ENCODE peak calls at places on chromosomes 1 and 21, in five cellular contexts. P is epithelial cell of esophagus, N is fibroblast of lung, U is fibroblast of mammary gland, L is tibial artery. K is an unnamed sample.
A peak's percentile ranks its signal among the peaks of the same experiment; 100 is the strongest.

GRCh38 chr1:101371259-101371658 is 134.4 kb downstream of the S1PR1 start:
- DNase-seq in P (peak; percentile 80), N (peak; percentile 74), U (peak; percentile 87), L (no peak), K (no peak)

GRCh38 chr1:210535796-210536195 is 207.1 kb downstream of the HHAT start:
- DNase-seq in P (no peak), N (no peak), U (no peak), L (no peak), K (no peak)

GRCh38 chr21:37849703-37850102 is 66.6 kb downstream of the KCNJ6 start:
- DNase-seq in P (peak; percentile 46), N (peak; percentile 91), U (no peak), L (no peak), K (no peak)

GRCh38 chr21:44513389-44514217 is 26.4 kb downstream of the KRTAP10-1 start:
- DNase-seq in P (no peak), N (no peak), U (no peak), L (no peak), K (no peak)

GRCh38 chr1:182889997-182890396 is 50.9 kb downstream of the DHX9 start:
- DNase-seq in P (no peak), N (peak; percentile 3), U (peak; percentile 5), L (no peak), K (no peak)

GRCh38 chr21:36487641-36488307 is 7.9 kb upstream of the CLDN14 start:
- DNase-seq in P (peak; percentile 95), N (peak; percentile 65), U (peak; percentile 5), L (no peak), K (no peak)

GRCh38 chr21:24590261-24590660 is 1017.0 kb downstream of the MRPL39 start:
- DNase-seq in P (no peak), N (no peak), U (no peak), L (no peak), K (no peak)

GRCh38 chr1:55447488-55447887 is 232.3 kb upstream of the USP24 start:
- DNase-seq in P (peak; percentile 83), N (peak; percentile 25), U (peak; percentile 50), L (no peak), K (no peak)

GRCh38 chr1:223846668-223847007 is 891 bp upstream of the TP53BP2 start:
- DNase-seq in P (peak; percentile 24), N (no peak), U (peak; percentile 29), L (no peak), K (no peak)

GRCh38 chr1:206456577-206457375 is 13.5 kb upstream of the IKBKE start:
- DNase-seq in P (peak; percentile 80), N (peak; percentile 14), U (peak; percentile 73), L (peak; percentile 36), K (no peak)

GRCh38 chr1:39129514-39129913 is 75.0 kb upstream of the MACF1 start:
- DNase-seq in P (no peak), N (peak; percentile 50), U (peak; percentile 52), L (no peak), K (no peak)

GRCh38 chr1:169928438-169929209 is 34.9 kb upstream of the SCYL3 start:
- DNase-seq in P (peak; percentile 59), N (peak; percentile 62), U (peak; percentile 76), L (no peak), K (no peak)

GRCh38 chr21:35428041-35428400 is 378.9 kb upstream of the RUNX1 start:
- DNase-seq in P (peak; percentile 11), N (peak; percentile 19), U (peak; percentile 53), L (no peak), K (no peak)

GRCh38 chr1:35369922-35370671 is 101.6 kb downstream of the ZMYM4 start:
- DNase-seq in P (no peak), N (peak; percentile 86), U (peak; percentile 79), L (peak; percentile 41), K (no peak)

GRCh38 chr1:163231385-163231784 is 28.7 kb upstream of the RGS5 start:
- DNase-seq in P (no peak), N (peak; percentile 77), U (peak; percentile 39), L (no peak), K (no peak)

DNA sequence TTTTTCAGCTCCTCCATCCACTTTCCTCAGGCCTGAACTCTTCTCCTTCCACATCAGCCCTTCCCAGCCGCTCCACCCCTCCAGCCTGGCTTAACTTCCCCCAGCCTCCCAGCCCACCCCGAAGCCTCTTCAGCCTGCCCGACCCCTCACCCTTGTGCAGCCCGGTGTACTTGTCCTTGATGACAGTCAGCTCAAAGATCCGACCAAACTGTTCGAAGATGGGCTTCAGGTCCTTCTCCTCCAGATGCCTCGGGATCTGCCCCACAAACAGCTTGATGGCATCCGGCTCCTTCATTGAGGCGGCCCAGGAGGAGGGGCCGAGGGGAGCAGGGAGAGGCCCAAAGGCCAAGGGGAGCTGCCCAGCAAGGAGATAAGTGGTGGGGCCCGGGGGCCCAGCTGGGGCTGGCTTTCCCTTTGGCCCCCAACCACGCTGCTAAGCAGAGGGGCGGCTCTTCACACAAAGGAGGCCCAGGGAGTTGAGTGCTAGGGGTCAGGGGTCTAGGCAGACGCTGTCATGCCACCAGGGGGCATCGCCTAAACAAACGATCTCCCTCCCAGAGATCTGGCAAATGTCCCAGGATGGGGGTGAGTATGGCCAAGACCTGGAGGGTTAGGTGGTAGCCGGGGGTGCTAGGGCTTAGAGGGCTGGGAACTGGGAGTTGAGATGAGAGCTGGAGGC is 738 bp downstream of the CELF3 start:
- DNase-seq in P (no peak), N (no peak), U (no peak), L (no peak), K (no peak)
- TF ChIP-seq CTCF in P (no peak), N (peak; percentile 9), U (no peak), L (no peak), K (no peak)

DNA sequence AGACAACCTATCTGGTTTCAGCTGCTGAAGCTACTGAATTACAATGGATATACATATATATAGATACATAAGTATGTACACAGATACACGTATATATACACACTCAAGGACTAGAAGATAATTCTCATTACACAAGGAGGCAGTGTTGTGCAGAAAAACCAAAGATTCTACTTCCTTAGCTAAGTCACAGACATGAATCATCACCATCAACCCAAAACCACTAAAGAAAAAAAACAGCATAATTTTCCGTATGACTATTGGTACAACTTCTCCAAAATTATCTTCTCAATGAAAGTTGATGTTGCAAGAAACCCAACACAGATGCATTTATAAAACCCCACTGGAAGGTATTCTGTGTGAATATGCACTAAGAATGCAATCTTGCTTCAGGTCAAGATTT is 36.8 kb upstream of the RPF1 start:
- DNase-seq in P (peak; percentile 91), N (peak; percentile 91), U (peak; percentile 95), L (no peak), K (no peak)
- TF ChIP-seq CTCF in P (peak; percentile 55), N (peak; percentile 44), U (peak; percentile 63), L (peak; percentile 80), K (peak; percentile 73)

GRCh38 chr1:21322681-21323016 is 32.4 kb upstream of the ECE1 start:
- DNase-seq in P (no peak), N (peak; percentile 16), U (no peak), L (no peak), K (no peak)
- TF ChIP-seq CTCF in P (no peak), N (no peak), U (no peak), L (no peak), K (no peak)

DNA sequence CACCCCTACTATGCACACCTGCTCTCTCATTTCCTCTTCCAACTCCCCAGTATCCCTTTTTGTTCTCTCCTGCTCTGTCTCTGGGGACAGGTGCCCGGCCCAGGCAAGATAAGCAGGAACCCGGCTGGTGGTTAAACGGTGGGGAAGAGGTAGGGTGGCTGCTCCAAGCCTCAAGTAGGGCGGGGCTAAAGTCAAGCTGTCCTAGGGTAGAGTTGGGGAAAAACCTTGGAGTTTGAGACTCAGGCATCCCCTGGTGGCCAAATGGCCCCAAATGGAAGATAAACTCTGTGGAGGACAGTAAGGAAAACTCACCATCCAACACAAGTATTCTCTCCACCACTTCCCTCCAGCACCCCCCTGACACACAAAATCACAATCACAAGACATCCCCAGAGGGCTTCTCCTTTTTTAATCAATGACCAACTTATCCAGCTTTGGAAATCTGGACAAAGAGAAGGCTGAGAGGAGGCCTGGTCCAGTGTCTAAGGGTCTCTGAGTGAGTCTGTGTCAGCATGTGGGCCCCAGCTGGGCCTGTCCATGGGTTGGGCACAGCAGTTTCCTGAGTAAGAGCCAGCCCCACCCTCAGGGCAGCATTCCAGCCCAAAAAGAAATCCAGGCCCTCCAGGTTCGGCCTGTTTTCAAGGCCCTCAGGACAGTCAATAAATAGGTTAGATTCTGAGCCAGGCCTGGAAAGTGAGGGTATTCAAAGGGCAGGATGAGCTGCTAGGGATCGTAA is 9.8 kb downstream of the POMGNT1 start:
- DNase-seq in P (peak; percentile 54), N (no peak), U (no peak), L (no peak), K (no peak)
- TF ChIP-seq CTCF in P (peak; percentile 9), N (no peak), U (peak; percentile 22), L (no peak), K (no peak)

GRCh38 chr1:177627148-177627910 is 342.5 kb downstream of the SEC16B start:
- DNase-seq in P (no peak), N (no peak), U (no peak), L (no peak), K (no peak)

GRCh38 chr1:177632923-177633322 is 336.9 kb downstream of the SEC16B start:
- DNase-seq in P (no peak), N (no peak), U (peak; percentile 27), L (no peak), K (no peak)

GRCh38 chr1:177629526-177629925 is 340.3 kb downstream of the SEC16B start:
- DNase-seq in P (peak; percentile 64), N (peak; percentile 61), U (peak; percentile 49), L (no peak), K (no peak)

DNA sequence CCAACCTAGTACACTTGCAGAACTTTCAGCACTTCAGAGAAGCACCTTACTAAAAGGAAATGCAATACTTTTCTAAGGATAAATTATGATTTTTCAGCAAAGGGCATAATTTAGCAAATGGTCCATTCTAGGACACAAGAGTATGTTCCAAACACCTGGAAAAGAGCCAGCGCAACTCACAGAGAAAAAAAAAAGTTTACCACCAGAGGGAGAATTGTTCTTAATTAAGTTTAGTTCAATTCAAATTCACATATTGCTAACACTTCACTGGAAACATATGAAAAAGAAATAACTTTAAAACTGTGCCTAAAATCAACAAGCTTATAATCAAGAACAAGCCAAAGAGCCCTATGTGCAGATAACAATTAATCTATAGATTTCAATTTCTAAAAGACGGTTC is 338.1 kb downstream of the SEC16B start:
- DNase-seq in P (no peak), N (no peak), U (peak; percentile 9), L (no peak), K (no peak)
- TF ChIP-seq CTCF in P (no peak), N (no peak), U (no peak), L (no peak), K (no peak)

GRCh38 chr1:235612761-235613160 is 36.8 kb downstream of the GNG4 start:
- DNase-seq in P (no peak), N (no peak), U (no peak), L (no peak), K (no peak)

GRCh38 chr1:235614442-235614954 is 35.1 kb downstream of the GNG4 start:
- DNase-seq in P (no peak), N (no peak), U (no peak), L (no peak), K (no peak)

GRCh38 chr1:235617140-235617539 is 32.4 kb downstream of the GNG4 start:
- DNase-seq in P (no peak), N (no peak), U (no peak), L (no peak), K (no peak)

GRCh38 chr1:235613617-235614016 is 36.0 kb downstream of the GNG4 start:
- DNase-seq in P (peak; percentile 72), N (no peak), U (no peak), L (no peak), K (no peak)

GRCh38 chr1:235617808-235618207 is 31.8 kb downstream of the GNG4 start:
- DNase-seq in P (peak; percentile 49), N (peak; percentile 74), U (peak; percentile 38), L (no peak), K (no peak)
- TF ChIP-seq CTCF in P (peak; percentile 59), N (peak; percentile 42), U (peak; percentile 54), L (no peak), K (no peak)

GRCh38 chr1:48052923-48053291 is 55.7 kb upstream of the TRABD2B start:
- DNase-seq in P (no peak), N (no peak), U (no peak), L (no peak), K (no peak)
- TF ChIP-seq CTCF in P (no peak), N (no peak), U (no peak), L (no peak), K (no peak)